ENCODE peak calls at places on chromosome 22, in six cellular contexts. Q, O, S, W, E and H are unnamed samples.

GRCh38 chr22:40407831-40408717 is 37.7 kb downstream of the SGSM3 start:
- DNase-seq in Q (no peak), O (no peak), S (no peak), W (no peak), E (no peak), H (no peak)

GRCh38 chr22:39537981-39538380 is 5.4 kb upstream of the RPS19BP1 start:
- DNase-seq in Q (no peak), O (no peak), S (no peak), W (no peak), E (no peak), H (no peak)

GRCh38 chr22:50048066-50048765 is 9.9 kb downstream of the TTLL8 start:
- DNase-seq in Q (no peak), O (no peak), S (no peak), W (no peak), E (no peak), H (no peak)

GRCh38 chr22:39356464-39356863 is 6.7 kb downstream of the SYNGR1 start:
- DNase-seq in Q (no peak), O (no peak), S (no peak), W (no peak), E (no peak), H (no peak)

GRCh38 chr22:34004058-34004457 is 83.8 kb upstream of the LARGE1 start:
- DNase-seq in Q (no peak), O (no peak), S (no peak), W (no peak), E (no peak), H (no peak)

GRCh38 chr22:43262990-43263644 is 76.2 kb upstream of the TTLL12 start:
- DNase-seq in Q (no peak), O (no peak), S (peak; percentile 45), W (peak; percentile 85), E (no peak), H (no peak)

GRCh38 chr22:27420817-27421361 is 380.7 kb downstream of the MN1 start:
- DNase-seq in Q (no peak), O (no peak), S (no peak), W (no peak), E (no peak), H (peak; percentile 98)

GRCh38 chr22:43381693-43382092 is 30.1 kb upstream of the MPPED1 start:
- DNase-seq in Q (no peak), O (no peak), S (no peak), W (no peak), E (no peak), H (no peak)

GRCh38 chr22:26273011-26273675 is 103.9 kb downstream of the SEZ6L start:
- DNase-seq in Q (no peak), O (no peak), S (no peak), W (no peak), E (no peak), H (no peak)

GRCh38 chr22:24741357-24741756 is 33.2 kb downstream of the PIWIL3 start:
- DNase-seq in Q (no peak), O (no peak), S (no peak), W (no peak), E (no peak), H (no peak)

GRCh38 chr22:29691636-29692326 is 28.0 kb upstream of the CABP7 start:
- DNase-seq in Q (no peak), O (peak; percentile 43), S (no peak), W (no peak), E (peak; percentile 66), H (no peak)

GRCh38 chr22:32733900-32734299 is 67.6 kb upstream of the TIMP3 start:
- DNase-seq in Q (no peak), O (no peak), S (no peak), W (no peak), E (no peak), H (no peak)

GRCh38 chr22:46813816-46814597 is 51.6 kb downstream of the TBC1D22A start:
- DNase-seq in Q (no peak), O (no peak), S (no peak), W (no peak), E (no peak), H (peak; percentile 54)

GRCh38 chr22:30863161-30863833 is 105.3 kb downstream of the MORC2 start:
- DNase-seq in Q (no peak), O (no peak), S (peak; percentile 52), W (peak; percentile 93), E (no peak), H (no peak)

GRCh38 chr22:49462795-49463194 is 364.9 kb downstream of the BRD1 start:
- DNase-seq in Q (no peak), O (no peak), S (no peak), W (no peak), E (no peak), H (no peak)

GRCh38 chr22:39579909-39580571 is 9.5 kb downstream of the CACNA1I start:
- DNase-seq in Q (no peak), O (no peak), S (no peak), W (no peak), E (no peak), H (no peak)

GRCh38 chr22:49099496-49100124 is 728.1 kb downstream of the BRD1 start:
- DNase-seq in Q (peak; percentile 48), O (no peak), S (no peak), W (no peak), E (no peak), H (no peak)

GRCh38 chr22:46638601-46639431 is 18.6 kb downstream of the GRAMD4 start:
- DNase-seq in Q (no peak), O (no peak), S (no peak), W (peak; percentile 99), E (no peak), H (no peak)

GRCh38 chr22:43288378-43288777 is 54.8 kb downstream of the SCUBE1 start:
- DNase-seq in Q (no peak), O (no peak), S (no peak), W (no peak), E (no peak), H (no peak)

GRCh38 chr22:43998865-43999264 is 25.2 kb upstream of the PARVB start:
- DNase-seq in Q (no peak), O (no peak), S (no peak), W (no peak), E (no peak), H (no peak)

GRCh38 chr22:24731786-24732185 is 42.7 kb downstream of the PIWIL3 start:
- DNase-seq in Q (no peak), O (no peak), S (no peak), W (no peak), E (no peak), H (peak; percentile 83)

GRCh38 chr22:48779661-48780596 is 1047.7 kb downstream of the BRD1 start:
- DNase-seq in Q (no peak), O (no peak), S (no peak), W (no peak), E (no peak), H (no peak)

GRCh38 chr22:39718206-39718605 is 147.7 kb downstream of the CACNA1I start:
- DNase-seq in Q (no peak), O (no peak), S (no peak), W (no peak), E (no peak), H (no peak)

GRCh38 chr22:25843660-25844275 is 101.8 kb downstream of the MYO18B start:
- DNase-seq in Q (no peak), O (no peak), S (no peak), W (no peak), E (no peak), H (no peak)

GRCh38 chr22:47310601-47311000 is 548.2 kb downstream of the TBC1D22A start:
- DNase-seq in Q (no peak), O (no peak), S (no peak), W (no peak), E (no peak), H (no peak)

GRCh38 chr22:46466255-46466676 is 71.2 kb downstream of the CELSR1 start:
- DNase-seq in Q (no peak), O (no peak), S (no peak), W (no peak), E (no peak), H (no peak)

GRCh38 chr22:29988719-29989118 is 91.5 kb upstream of the HORMAD2 start:
- DNase-seq in Q (no peak), O (no peak), S (no peak), W (no peak), E (no peak), H (no peak)

GRCh38 chr22:28440517-28441366 is 238.9 kb downstream of the TTC28 start:
- DNase-seq in Q (no peak), O (no peak), S (no peak), W (no peak), E (no peak), H (peak; percentile 16)

GRCh38 chr22:28442951-28443876 is 236.4 kb downstream of the TTC28 start:
- DNase-seq in Q (no peak), O (peak; percentile 58), S (no peak), W (peak; percentile 20), E (peak; percentile 41), H (peak; percentile 80)

GRCh38 chr22:28442264-28442950 is 237.2 kb downstream of the TTC28 start:
- DNase-seq in Q (no peak), O (peak; percentile 85), S (peak; percentile 71), W (peak; percentile 74), E (peak; percentile 69), H (peak; percentile 59)

GRCh38 chr22:28441720-28442263 is 237.8 kb downstream of the TTC28 start:
- DNase-seq in Q (no peak), O (no peak), S (no peak), W (peak; percentile 73), E (no peak), H (peak; percentile 9)

GRCh38 chr22:28444659-28445058 is 235.0 kb downstream of the TTC28 start:
- DNase-seq in Q (no peak), O (no peak), S (no peak), W (no peak), E (no peak), H (no peak)
- TF ChIP-seq JUN in Q (no peak), O (no peak), S (no peak), W (no peak), E (no peak), H (no peak)

GRCh38 chr22:36816338-36816634 is 549 bp downstream of the PVALB start:
- DNase-seq in Q (no peak), O (peak; percentile 42), S (no peak), W (no peak), E (no peak), H (no peak)

GRCh38 chr22:36815558-36816337 is 1.1 kb downstream of the PVALB start:
- DNase-seq in Q (no peak), O (no peak), S (no peak), W (no peak), E (no peak), H (no peak)

GRCh38 chr22:36817429-36817783 is 571 bp upstream of the PVALB start:
- DNase-seq in Q (no peak), O (no peak), S (no peak), W (no peak), E (no peak), H (no peak)

GRCh38 chr22:36818010-36818642 is 1.3 kb upstream of the PVALB start:
- DNase-seq in Q (no peak), O (no peak), S (no peak), W (no peak), E (no peak), H (no peak)

GRCh38 chr22:36816635-36817428 is at the start of gene PVALB:
- DNase-seq in Q (peak; percentile 23), O (peak; percentile 46), S (peak; percentile 31), W (no peak), E (no peak), H (peak; percentile 34)
- TF ChIP-seq JUN in Q (no peak), O (no peak), S (no peak), W (no peak), E (no peak), H (no peak)

GRCh38 chr22:20228055-20228938 is 39.8 kb downstream of the RTN4R start:
- DNase-seq in Q (no peak), O (no peak), S (no peak), W (no peak), E (no peak), H (no peak)
- TF ChIP-seq JUN in Q (no peak), O (no peak), S (no peak), W (no peak), E (no peak), H (no peak)

GRCh38 chr22:17063372-17064106 is 21.3 kb upstream of the IL17RA start:
- DNase-seq in Q (no peak), O (no peak), S (no peak), W (no peak), E (no peak), H (peak; percentile 95)
- TF ChIP-seq JUN in Q (no peak), O (no peak), S (no peak), W (no peak), E (no peak), H (peak; percentile 39)